ENCODE peak calls at places on chromosomes 3 and 15, in six cellular contexts. N is SJCRH30; O is A673; L is CD8-positive, alpha-beta T cell; A is A549; K is right cardiac atrium. U is an unnamed sample.

GRCh38 chr15:63050737-63051700 is 8.5 kb downstream of the TPM1 start:
- DNase-seq in N (no peak), O (peak; percentile 35), L (no peak), A (no peak), K (no peak), U (no peak)

GRCh38 chr3:38327335-38328009 is 19.1 kb upstream of the XYLB start:
- DNase-seq in N (no peak), O (no peak), L (no peak), A (no peak), K (no peak), U (peak; percentile 69)

GRCh38 chr3:197953881-197954280 is 3.9 kb downstream of the RPL35A start:
- DNase-seq in N (no peak), O (no peak), L (no peak), A (no peak), K (no peak), U (no peak)

GRCh38 chr15:60690350-60690961 is 211.5 kb upstream of the ICE2 start:
- DNase-seq in N (no peak), O (no peak), L (no peak), A (no peak), K (no peak), U (no peak)

GRCh38 chr3:138329127-138329983 is at the start of gene NME9:
- DNase-seq in N (peak; percentile 94), O (peak; percentile 85), L (peak; percentile 86), A (peak; percentile 89), K (peak; percentile 92), U (no peak)

GRCh38 chr3:29144807-29145206 is 136.1 kb upstream of the RBMS3 start:
- DNase-seq in N (peak; percentile 12), O (peak; percentile 86), L (no peak), A (no peak), K (peak; percentile 30), U (no peak)

GRCh38 chr3:124965413-124965812 is 30.9 kb upstream of the MUC13 start:
- DNase-seq in N (no peak), O (no peak), L (no peak), A (no peak), K (no peak), U (no peak)

GRCh38 chr15:95843241-95843851 is 487.2 kb upstream of the NR2F2 start:
- DNase-seq in N (peak; percentile 93), O (peak; percentile 43), L (no peak), A (no peak), K (peak; percentile 15), U (no peak)

GRCh38 chr3:126083511-126083912 is 412 bp downstream of the SLC41A3 start:
- DNase-seq in N (peak; percentile 64), O (peak; percentile 43), L (peak; percentile 29), A (peak; percentile 35), K (peak; percentile 56), U (no peak)

GRCh38 chr15:82043726-82044372 is 2.0 kb downstream of the MEX3B start:
- DNase-seq in N (no peak), O (no peak), L (no peak), A (no peak), K (peak; percentile 24), U (no peak)

GRCh38 chr3:56796996-56797395 is 4.8 kb downstream of the ARHGEF3 start:
- DNase-seq in N (no peak), O (no peak), L (no peak), A (no peak), K (no peak), U (no peak)

GRCh38 chr3:193874512-193874911 is 261.4 kb upstream of the HES1 start:
- DNase-seq in N (no peak), O (no peak), L (no peak), A (no peak), K (no peak), U (peak; percentile 66)

GRCh38 chr3:63192248-63192647 is 85.9 kb upstream of the SYNPR start:
- DNase-seq in N (no peak), O (no peak), L (no peak), A (no peak), K (no peak), U (no peak)

GRCh38 chr3:102006812-102007485 is 157.6 kb downstream of the NFKBIZ start:
- DNase-seq in N (no peak), O (peak; percentile 94), L (no peak), A (peak; percentile 11), K (no peak), U (peak; percentile 73)

GRCh38 chr15:51307811-51308210 is 30.6 kb downstream of the CYP19A1 start:
- DNase-seq in N (no peak), O (peak; percentile 48), L (no peak), A (no peak), K (no peak), U (no peak)

GRCh38 chr3:177823701-177824189 is 626.5 kb upstream of the TBL1XR1 start:
- DNase-seq in N (no peak), O (no peak), L (no peak), A (peak; percentile 6), K (no peak), U (no peak)

GRCh38 chr3:196627043-196627442 is 12.5 kb upstream of the NRROS start:
- DNase-seq in N (no peak), O (peak; percentile 22), L (no peak), A (no peak), K (no peak), U (no peak)

GRCh38 chr3:193301441-193301840 is 60.4 kb downstream of the PLAAT1 start:
- DNase-seq in N (no peak), O (no peak), L (no peak), A (no peak), K (no peak), U (peak; percentile 45)

GRCh38 chr3:52705688-52706686 is at the start of the genes GLT8D1 and SPCS1:
- DNase-seq in N (peak; percentile 80), O (peak; percentile 83), L (peak; percentile 80), A (peak; percentile 71), K (peak; percentile 88), U (peak; percentile 37)

GRCh38 chr3:144272715-144273114 is 301.1 kb downstream of the DIPK2A start:
- DNase-seq in N (no peak), O (no peak), L (no peak), A (no peak), K (no peak), U (no peak)

GRCh38 chr15:55283295-55284147 is 6.1 kb downstream of the RAB27A start:
- DNase-seq in N (no peak), O (no peak), L (no peak), A (no peak), K (no peak), U (no peak)

GRCh38 chr15:43867096-43867495 is 40.3 kb downstream of the WDR76 start:
- DNase-seq in N (no peak), O (no peak), L (no peak), A (no peak), K (no peak), U (no peak)

GRCh38 chr3:191528589-191528988 is 67.6 kb downstream of the PYDC2 start:
- DNase-seq in N (no peak), O (no peak), L (no peak), A (no peak), K (no peak), U (no peak)

GRCh38 chr15:80878867-80879250 is 99.7 kb downstream of the CEMIP start:
- DNase-seq in N (no peak), O (no peak), L (no peak), A (no peak), K (no peak), U (no peak)

GRCh38 chr15:91928676-91929075 is 75.2 kb downstream of the SLCO3A1 start:
- DNase-seq in N (no peak), O (no peak), L (no peak), A (no peak), K (no peak), U (no peak)

GRCh38 chr15:44654858-44655257 is 8.6 kb downstream of the SPG11 start:
- DNase-seq in N (no peak), O (peak; percentile 44), L (no peak), A (no peak), K (no peak), U (no peak)

GRCh38 chr15:71581406-71581930 is 228.9 kb upstream of the NR2E3 start:
- DNase-seq in N (no peak), O (no peak), L (no peak), A (no peak), K (no peak), U (no peak)

GRCh38 chr3:70526966-70527515 is 214.6 kb upstream of the MDFIC2 start:
- DNase-seq in N (no peak), O (peak; percentile 15), L (no peak), A (no peak), K (no peak), U (no peak)

GRCh38 chr15:45276851-45277250 is 24.8 kb downstream of the SLC28A2 start:
- DNase-seq in N (no peak), O (peak; percentile 58), L (no peak), A (peak; percentile 28), K (no peak), U (no peak)

GRCh38 chr3:187518616-187519015 is 150.4 kb downstream of the RTP4 start:
- DNase-seq in N (no peak), O (peak; percentile 57), L (no peak), A (no peak), K (no peak), U (no peak)
- H3K27ac ChIP-seq in N (no peak overlapping the region), O (no peak overlapping the region), L (no peak overlapping the region), A (no peak overlapping the region), K (no peak overlapping the region), U (no peak overlapping the region)

GRCh38 chr15:41309226-41309905 is 23.0 kb downstream of the OIP5 start:
- DNase-seq in N (no peak), O (no peak), L (no peak), A (no peak), K (no peak), U (no peak)
- H3K27ac ChIP-seq in N (no peak overlapping the region), O (no peak overlapping the region), L (no peak overlapping the region), A (no peak overlapping the region), K (no peak overlapping the region), U (no peak overlapping the region)

GRCh38 chr3:12579919-12580318 is 23.0 kb downstream of the MKRN2 start:
- DNase-seq in N (no peak), O (no peak), L (no peak), A (no peak), K (no peak), U (no peak)

GRCh38 chr3:12585181-12585580 is 28.3 kb downstream of the MKRN2 start:
- DNase-seq in N (no peak), O (no peak), L (no peak), A (no peak), K (no peak), U (no peak)

GRCh38 chr3:12583280-12583679 is 26.4 kb downstream of the MKRN2 start:
- DNase-seq in N (no peak), O (no peak), L (no peak), A (no peak), K (no peak), U (no peak)

GRCh38 chr3:12584091-12584490 is 27.2 kb downstream of the MKRN2 start:
- DNase-seq in N (no peak), O (no peak), L (no peak), A (no peak), K (no peak), U (no peak)

DNA sequence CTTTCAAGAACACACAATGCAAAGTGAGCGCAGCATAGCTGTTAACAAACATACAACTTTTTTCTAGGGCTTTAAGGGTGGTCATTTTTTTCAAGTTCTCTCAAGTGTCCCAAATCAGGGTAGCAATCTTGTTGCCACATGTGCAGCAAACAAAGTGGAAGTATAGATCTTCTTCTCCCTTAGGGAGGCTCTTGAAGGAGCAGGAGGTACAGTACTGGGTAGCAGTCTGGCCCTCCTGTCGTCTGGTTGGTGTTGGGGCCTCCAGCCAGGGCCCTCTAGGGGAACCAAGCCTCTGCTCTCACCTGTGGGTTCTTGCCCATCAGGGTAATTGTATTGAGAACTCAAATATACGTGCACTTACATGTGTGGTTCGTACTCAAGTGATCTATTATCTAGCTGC is 25.8 kb downstream of the MKRN2 start:
- DNase-seq in N (no peak), O (no peak), L (no peak), A (no peak), K (no peak), U (no peak)
- H3K27ac ChIP-seq in N (no peak overlapping the region), O (no peak overlapping the region), L (no peak overlapping the region), A (no peak overlapping the region), K (no peak overlapping the region), U (no peak overlapping the region)

GRCh38 chr3:71651625-71652024 is 68.1 kb upstream of the FOXP1 start:
- DNase-seq in N (no peak), O (no peak), L (no peak), A (no peak), K (no peak), U (no peak)
- H3K27ac ChIP-seq in N (no peak overlapping the region), O (no peak overlapping the region), L (no peak overlapping the region), A (no peak overlapping the region), K (no peak overlapping the region), U (no peak overlapping the region)

U was measured in epithelial cell of prostate.